ENCODE peak calls at places on chromosomes 6 and 20, in four cellular contexts. One of them, this sample, is unnamed.

GRCh38 chr6:153976921-153977693 is 61.9 kb upstream of the OPRM1 start:
- DNase-seq in EH: peak; percentile 3
- DNase-seq in Right ventricle myocardium superior: peak; percentile 42
- DNase-seq in endothelial cell: no peak
- DNase-seq in this sample: peak; percentile 30

GRCh38 chr6:30325150-30325872 is 1.4 kb upstream of the TRIM39 start:
- DNase-seq in EH: peak; percentile 69
- DNase-seq in Right ventricle myocardium superior: peak; percentile 56
- DNase-seq in endothelial cell: no peak
- DNase-seq in this sample: peak; percentile 86

GRCh38 chr6:169160091-169160854 is 93.4 kb downstream of the THBS2 start:
- DNase-seq in EH: no peak
- DNase-seq in Right ventricle myocardium superior: no peak
- DNase-seq in endothelial cell: no peak
- DNase-seq in this sample: no peak

GRCh38 chr20:11117808-11118528 is 444.2 kb upstream of the JAG1 start:
- DNase-seq in EH: peak; percentile 74
- DNase-seq in Right ventricle myocardium superior: no peak
- DNase-seq in endothelial cell: no peak
- DNase-seq in this sample: peak; percentile 79

GRCh38 chr6:1606533-1607235 is 3.0 kb upstream of the FOXC1 start:
- DNase-seq in EH: no peak
- DNase-seq in Right ventricle myocardium superior: no peak
- DNase-seq in endothelial cell: peak; percentile 29
- DNase-seq in this sample: no peak

GRCh38 chr6:41694815-41695536 is 40.4 kb downstream of the TFEB start:
- DNase-seq in EH: peak; percentile 42
- DNase-seq in Right ventricle myocardium superior: peak; percentile 17
- DNase-seq in endothelial cell: no peak
- DNase-seq in this sample: peak; percentile 32

GRCh38 chr6:89489078-89489477 is 56.1 kb downstream of the ANKRD6 start:
- DNase-seq in EH: no peak
- DNase-seq in Right ventricle myocardium superior: no peak
- DNase-seq in endothelial cell: no peak
- DNase-seq in this sample: no peak

GRCh38 chr6:23547851-23548250 is 578.2 kb upstream of the NRSN1 start:
- DNase-seq in EH: no peak
- DNase-seq in Right ventricle myocardium superior: no peak
- DNase-seq in endothelial cell: peak; percentile 27
- DNase-seq in this sample: no peak

GRCh38 chr20:2314759-2315439 is 19.1 kb downstream of the TGM3 start:
- DNase-seq in EH: peak; percentile 98
- DNase-seq in Right ventricle myocardium superior: peak; percentile 54
- DNase-seq in endothelial cell: no peak
- DNase-seq in this sample: peak; percentile 91

GRCh38 chr6:33199687-33200233 is 705 bp downstream of the RXRB start:
- DNase-seq in EH: peak; percentile 68
- DNase-seq in Right ventricle myocardium superior: peak; percentile 86
- DNase-seq in endothelial cell: no peak
- DNase-seq in this sample: peak; percentile 82

GRCh38 chr6:132765560-132765959 is 7.9 kb upstream of the VNN2 start:
- DNase-seq in EH: no peak
- DNase-seq in Right ventricle myocardium superior: no peak
- DNase-seq in endothelial cell: no peak
- DNase-seq in this sample: no peak

GRCh38 chr20:9514072-9514460 is 324 bp upstream of the LAMP5 start:
- DNase-seq in EH: no peak
- DNase-seq in Right ventricle myocardium superior: no peak
- DNase-seq in endothelial cell: no peak
- DNase-seq in this sample: no peak

GRCh38 chr6:82040405-82041221 is 206.9 kb downstream of the IBTK start:
- DNase-seq in EH: peak; percentile 78
- DNase-seq in Right ventricle myocardium superior: no peak
- DNase-seq in endothelial cell: peak; percentile 57
- DNase-seq in this sample: peak; percentile 72

GRCh38 chr20:17630151-17630805 is 51.8 kb downstream of the RRBP1 start:
- DNase-seq in EH: no peak
- DNase-seq in Right ventricle myocardium superior: peak; percentile 24
- DNase-seq in endothelial cell: no peak
- DNase-seq in this sample: no peak

GRCh38 chr20:23335521-23335920 is 15.1 kb upstream of the NXT1 start:
- DNase-seq in EH: no peak
- DNase-seq in Right ventricle myocardium superior: no peak
- DNase-seq in endothelial cell: no peak
- DNase-seq in this sample: no peak

GRCh38 chr6:2945069-2945452 is 26.3 kb downstream of the SERPINB6 start:
- DNase-seq in EH: no peak
- DNase-seq in Right ventricle myocardium superior: no peak
- DNase-seq in endothelial cell: no peak
- DNase-seq in this sample: no peak

GRCh38 chr6:138690975-138691594 is 82.5 kb upstream of the CCDC28A start:
- DNase-seq in EH: no peak
- DNase-seq in Right ventricle myocardium superior: no peak
- DNase-seq in endothelial cell: no peak
- DNase-seq in this sample: no peak

GRCh38 chr6:39823187-39823815 is 31.1 kb downstream of the DAAM2 start:
- DNase-seq in EH: peak; percentile 51
- DNase-seq in Right ventricle myocardium superior: peak; percentile 72
- DNase-seq in endothelial cell: no peak
- DNase-seq in this sample: no peak

GRCh38 chr6:47440722-47441121 is 36.9 kb upstream of the CD2AP start:
- DNase-seq in EH: no peak
- DNase-seq in Right ventricle myocardium superior: no peak
- DNase-seq in endothelial cell: no peak
- DNase-seq in this sample: no peak

GRCh38 chr20:38094373-38094775 is 60.8 kb downstream of the RPRD1B start:
- DNase-seq in EH: peak; percentile 80
- DNase-seq in Right ventricle myocardium superior: peak; percentile 67
- DNase-seq in endothelial cell: no peak
- DNase-seq in this sample: peak; percentile 95

GRCh38 chr6:46704562-46704961 is 16.9 kb downstream of the TDRD6 start:
- DNase-seq in EH: peak; percentile 0
- DNase-seq in Right ventricle myocardium superior: no peak
- DNase-seq in endothelial cell: no peak
- DNase-seq in this sample: peak; percentile 73

GRCh38 chr6:37308084-37308817 is 45.5 kb upstream of the RNF8 start:
- DNase-seq in EH: peak; percentile 20
- DNase-seq in Right ventricle myocardium superior: no peak
- DNase-seq in endothelial cell: no peak
- DNase-seq in this sample: no peak

GRCh38 chr6:5638666-5639065 is 368.1 kb downstream of the NRN1 start:
- DNase-seq in EH: no peak
- DNase-seq in Right ventricle myocardium superior: peak; percentile 76
- DNase-seq in endothelial cell: no peak
- DNase-seq in this sample: no peak

GRCh38 chr6:93621400-93621799 is 202.0 kb upstream of the EPHA7 start:
- DNase-seq in EH: no peak
- DNase-seq in Right ventricle myocardium superior: no peak
- DNase-seq in endothelial cell: no peak
- DNase-seq in this sample: no peak

This sample was measured in ELR.